ENCODE peak calls at places on chromosomes 4 and X, in five cellular contexts. A, B, M, W and Q are unnamed samples.

GRCh38 chrX:110795645-110796510 is at the start of gene CHRDL1:
- DNase-seq in M (no peak), B (no peak), A (peak; percentile 78), W (peak; percentile 26), Q (no peak)

GRCh38 chr4:161936625-161937133 is 227.1 kb downstream of the FSTL5 start:
- DNase-seq in W (no peak), M (peak; percentile 80), A (no peak), B (no peak), Q (no peak)

GRCh38 chr4:148986951-148987350 is 544.7 kb upstream of the NR3C2 start:
- DNase-seq in A (no peak), B (no peak), M (no peak), W (no peak), Q (no peak)

GRCh38 chrX:15973941-15974340 is 119.3 kb upstream of the AP1S2 start:
- DNase-seq in A (no peak), M (no peak), W (peak; percentile 34), B (no peak), Q (no peak)

GRCh38 chr4:105951198-105951597 is 55.9 kb downstream of the NPNT start:
- DNase-seq in W (no peak), B (no peak), A (no peak), M (peak; percentile 8), Q (no peak)

GRCh38 chrX:1444896-1445480 is 7.7 kb downstream of the ASMTL start:
- DNase-seq in W (no peak), A (peak; percentile 2), B (no peak), M (no peak), Q (no peak)

GRCh38 chr4:78372282-78372988 is 179.1 kb upstream of the ANXA3 start:
- DNase-seq in M (no peak), A (no peak), B (no peak), W (no peak), Q (no peak)

GRCh38 chrX:10085223-10085622 is 71.6 kb upstream of the CLCN4 start:
- DNase-seq in W (no peak), A (no peak), B (no peak), M (no peak), Q (no peak)

GRCh38 chrX:39002466-39002865 is 201.2 kb downstream of the MID1IP1 start:
- DNase-seq in W (no peak), B (no peak), A (no peak), M (no peak), Q (no peak)

GRCh38 chr4:176277162-176277904 is 8.3 kb upstream of the ASB5 start:
- DNase-seq in B (peak; percentile 1), W (peak; percentile 44), M (peak; percentile 71), A (peak; percentile 63), Q (no peak)

GRCh38 chr4:147421456-147421855 is 59.4 kb upstream of the EDNRA start:
- DNase-seq in B (no peak), W (no peak), M (no peak), A (no peak), Q (no peak)

GRCh38 chr4:159238631-159239030 is 135.8 kb downstream of the RAPGEF2 start:
- DNase-seq in A (no peak), M (no peak), W (no peak), B (no peak), Q (no peak)

GRCh38 chr4:25882226-25882625 is 19.4 kb upstream of the SEL1L3 start:
- DNase-seq in M (no peak), A (no peak), B (no peak), W (no peak), Q (no peak)

GRCh38 chrX:129653985-129654651 is 638 bp downstream of the APLN start:
- DNase-seq in A (peak; percentile 63), M (no peak), B (no peak), W (peak; percentile 33), Q (no peak)

GRCh38 chr4:169756971-169757574 is 671 bp downstream of the HPF1 start:
- DNase-seq in M (no peak), W (no peak), A (no peak), B (no peak), Q (no peak)

GRCh38 chr4:33411182-33411581 is 2691.0 kb downstream of the PCDH7 start:
- DNase-seq in B (no peak), A (no peak), W (no peak), M (no peak), Q (no peak)

GRCh38 chr4:2927696-2928075 is 35.5 kb downstream of the NOP14 start:
- DNase-seq in B (no peak), A (no peak), W (no peak), M (no peak), Q (no peak)

GRCh38 chrX:120365968-120366367 is 4.1 kb downstream of the ATP1B4 start:
- DNase-seq in W (no peak), M (no peak), B (no peak), A (no peak), Q (no peak)

GRCh38 chrX:47817421-47817820 is 19.3 kb upstream of the ZNF81 start:
- DNase-seq in W (no peak), M (no peak), B (no peak), A (no peak), Q (no peak)

GRCh38 chrX:144738246-144738645 is 509.1 kb upstream of the SPANXN1 start:
- DNase-seq in M (no peak), B (no peak), A (no peak), W (no peak), Q (no peak)

GRCh38 chrX:19659929-19660328 is 144.6 kb upstream of the MAP3K15 start:
- DNase-seq in B (no peak), M (no peak), A (no peak), W (no peak), Q (no peak)

GRCh38 chr4:26525751-26526150 is 35.5 kb upstream of the CCKAR start:
- DNase-seq in M (peak; percentile 41), A (no peak), W (no peak), B (no peak), Q (no peak)

GRCh38 chr4:80336582-80336981 is 1.1 kb downstream of the CFAP299 start:
- DNase-seq in A (no peak), B (no peak), M (peak; percentile 32), W (no peak), Q (no peak)

GRCh38 chr4:76779740-76780459 is 118.0 kb downstream of the SOWAHB start:
- DNase-seq in W (no peak), M (peak; percentile 78), A (no peak), B (no peak), Q (no peak)

GRCh38 chr4:56532239-56532638 is 26.6 kb downstream of the ARL9 start:
- DNase-seq in A (no peak), B (no peak), W (no peak), M (no peak), Q (no peak)

GRCh38 chr4:126701756-126702155 is 931.0 kb upstream of the INTU start:
- DNase-seq in W (peak; percentile 9), B (no peak), M (peak; percentile 81), A (no peak), Q (no peak)

GRCh38 chr4:1031956-1032795 is 20.8 kb downstream of the FGFRL1 start:
- DNase-seq in M (no peak), A (no peak), B (no peak), W (no peak), Q (no peak)

GRCh38 chrX:97238632-97239031 is 354.9 kb downstream of the RPA4 start:
- DNase-seq in M (peak; percentile 55), W (no peak), B (no peak), A (no peak), Q (no peak)

GRCh38 chr4:105679186-105679585 is 29.3 kb downstream of the INTS12 start:
- DNase-seq in B (no peak), A (no peak), M (no peak), W (no peak), Q (no peak)

GRCh38 chrX:132077414-132077813 is 50.4 kb downstream of the FRMD7 start:
- DNase-seq in A (no peak), M (no peak), B (no peak), W (no peak), Q (no peak)

GRCh38 chr4:39933689-39934590 is 43.8 kb downstream of the PDS5A start:
- DNase-seq in B (no peak), M (peak; percentile 69), W (no peak), A (no peak), Q (no peak)

GRCh38 chr4:5721923-5722322 is 10.9 kb downstream of the EVC start:
- DNase-seq in B (no peak), W (no peak), M (no peak), A (no peak), Q (no peak)

GRCh38 chrX:135328421-135329005 is 19.2 kb downstream of the ETDC start:
- DNase-seq in M (peak; percentile 20), B (no peak), W (no peak), A (no peak), Q (no peak)

GRCh38 chr4:69830529-69831269 is 29.2 kb downstream of the SULT1E1 start:
- DNase-seq in B (no peak), A (no peak), M (no peak), W (no peak), Q (no peak)